ENCODE peak calls at places on chromosomes 16 and 17, in five cellular contexts. B is stomach, T is transverse colon, G is sigmoid colon, W is SK-N-SH. F is an unnamed sample.

GRCh38 chr17:22278302-22279275 is 586.3 kb downstream of the KCNJ18 start:
- DNase-seq in B (peak), G (peak), T (no peak), W (no peak), F (no peak)

GRCh38 chr16:1961651-1962067 is 2.3 kb downstream of the NDUFB10 start:
- DNase-seq in W (no peak), T (no peak), G (no peak), B (no peak), F (no peak)

GRCh38 chr17:79850571-79851460 is 11.6 kb upstream of the CBX4 start:
- DNase-seq in T (no peak), B (no peak), W (no peak), G (no peak), F (no peak)

GRCh38 chr17:57445772-57446472 is 189.6 kb downstream of the MSI2 start:
- DNase-seq in B (no peak), G (no peak), T (no peak), W (no peak), F (no peak)

GRCh38 chr16:23969468-23970297 is 133.9 kb downstream of the PRKCB start:
- DNase-seq in B (no peak), W (no peak), G (no peak), T (no peak), F (no peak)

GRCh38 chr16:17345043-17345442 is 125.7 kb downstream of the XYLT1 start:
- DNase-seq in W (no peak), B (no peak), G (peak), T (peak), F (peak)

GRCh38 chr17:62780273-62780672 is 27.8 kb downstream of the MARCHF10 start:
- DNase-seq in T (no peak), G (no peak), W (no peak), B (peak), F (no peak)

GRCh38 chr16:57610611-57611010 is 17.8 kb upstream of the ADGRG1 start:
- DNase-seq in W (no peak), T (no peak), G (peak), B (no peak), F (no peak)

GRCh38 chr17:41966453-41967140 is at the start of gene CNP:
- DNase-seq in T (peak), W (peak), B (peak), G (peak), F (peak)

GRCh38 chr17:67602974-67603373 is 114.8 kb upstream of the NOL11 start:
- DNase-seq in T (peak), G (no peak), B (peak), W (peak), F (no peak)

GRCh38 chr17:66717680-66718079 is 117.2 kb upstream of the CACNG5 start:
- DNase-seq in B (no peak), W (no peak), G (no peak), T (peak), F (no peak)

GRCh38 chr17:60720763-60721531 is 43.3 kb downstream of the BCAS3 start:
- DNase-seq in T (peak), W (peak), B (no peak), G (no peak), F (peak)

DNA sequence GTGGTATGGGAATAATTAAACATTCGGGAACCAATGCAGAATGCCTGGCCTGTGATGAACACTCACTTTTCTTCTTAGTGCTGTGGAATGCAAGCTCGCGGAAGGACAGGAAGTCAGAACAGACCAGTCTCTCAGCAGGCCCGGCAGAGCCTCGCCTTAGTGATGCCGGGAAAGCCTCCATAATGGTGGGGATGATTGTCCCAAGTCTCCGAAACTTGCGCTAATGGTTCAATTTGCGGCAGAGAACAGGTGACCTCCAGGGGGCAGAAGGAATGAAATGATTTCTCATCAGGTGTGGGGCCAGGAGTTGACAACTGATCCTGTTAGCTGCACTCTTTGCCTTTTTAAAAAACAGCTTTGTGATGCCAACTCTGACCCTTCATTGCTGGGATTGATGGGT is 170.6 kb downstream of the GSG1L start:
- DNase-seq in T (no peak), W (no peak), B (no peak), G (no peak), F (no peak)
- H3K27ac ChIP-seq in T (no peak), W (no peak), B (no peak), G (no peak), F (no peak)

GRCh38 chr16:72983241-72983640 is 64.7 kb downstream of the ZFHX3 start:
- DNase-seq in G (peak), T (no peak), B (no peak), W (no peak), F (no peak)

GRCh38 chr16:72987480-72987901 is 60.4 kb downstream of the ZFHX3 start:
- DNase-seq in G (no peak), W (no peak), B (no peak), T (no peak), F (no peak)

GRCh38 chr16:72986011-72986410 is 61.9 kb downstream of the ZFHX3 start:
- DNase-seq in T (no peak), B (no peak), W (no peak), G (peak), F (peak)

GRCh38 chr16:72983728-72984350 is 64.1 kb downstream of the ZFHX3 start:
- DNase-seq in B (peak), G (peak), T (no peak), W (no peak), F (no peak)

DNA sequence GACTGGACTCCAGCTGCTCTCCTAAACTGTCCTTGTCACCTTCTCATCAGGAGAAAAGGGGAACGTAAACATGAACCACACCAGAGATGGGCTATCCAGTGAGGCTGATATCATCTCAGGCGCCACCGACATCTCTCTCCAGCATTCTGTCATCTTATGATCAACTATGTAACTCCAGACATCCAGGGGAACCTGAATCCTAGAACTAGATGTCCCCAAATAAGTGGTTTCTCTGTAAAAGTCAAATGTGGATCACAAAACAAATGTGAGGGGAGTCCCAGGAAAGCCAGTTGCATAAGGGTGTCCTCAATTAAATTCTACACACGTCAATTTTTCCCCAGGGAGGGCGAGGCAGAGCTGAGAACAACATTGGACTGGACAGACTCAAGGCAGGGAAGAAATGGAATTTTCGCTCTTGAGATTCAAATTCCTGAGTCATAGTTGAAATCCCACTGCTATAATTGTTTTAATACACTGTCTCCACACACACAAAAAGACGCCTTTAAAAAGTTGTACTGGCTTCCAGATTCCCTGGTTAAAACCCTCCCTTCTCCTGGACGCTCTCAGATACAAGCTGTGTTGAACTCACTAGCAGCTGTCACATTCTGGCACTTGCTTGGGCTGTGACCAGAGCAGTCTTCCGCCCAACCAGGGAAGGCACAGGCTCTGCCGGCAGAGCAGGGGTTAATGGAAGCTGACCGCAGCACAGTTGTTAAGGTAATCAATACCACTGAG is 62.6 kb downstream of the ZFHX3 start:
- DNase-seq in B (no peak), G (peak), W (no peak), T (no peak), F (peak)
- TF ChIP-seq EP300 in B (peak), G (peak), W (no peak), T (peak), F (peak)

DNA sequence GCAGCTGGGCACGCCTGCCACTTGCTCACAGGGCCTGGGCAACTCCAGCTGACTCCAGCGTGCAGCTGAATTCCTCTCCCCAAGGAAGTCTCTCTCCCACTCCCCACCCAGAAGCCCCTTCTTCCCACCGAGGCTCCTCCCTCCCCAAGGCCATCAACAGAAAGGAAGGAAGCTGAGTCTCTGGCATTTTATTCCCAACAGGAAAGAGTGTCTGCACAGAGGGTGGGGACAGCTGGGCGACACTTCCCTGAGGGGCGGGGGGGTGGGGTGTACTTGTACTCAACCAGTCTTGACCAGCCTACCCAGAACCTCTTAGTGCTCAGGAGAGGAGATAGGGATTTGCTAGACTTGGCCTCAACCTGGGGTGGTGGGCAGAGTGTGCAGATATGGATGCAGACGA is at the start of gene EXOC3L1:
- DNase-seq in G (no peak), T (no peak), W (no peak), B (no peak), F (no peak)
- H3K27ac ChIP-seq in G (no peak), T (no peak), W (no peak), B (no peak), F (no peak)

GRCh38 chr17:38509008-38509771 is 80.9 kb downstream of the ARHGAP23 start:
- DNase-seq in G (peak), W (peak), B (peak), T (peak), F (peak)
- TF ChIP-seq EP300 in G (no peak), W (no peak), B (no peak), T (no peak), F (peak)

GRCh38 chr16:67457611-67458010 is 23.3 kb downstream of the ATP6V0D1 start:
- DNase-seq in G (no peak), T (no peak), B (no peak), W (no peak), F (no peak)

GRCh38 chr16:67456383-67457140 is 24.4 kb downstream of the ATP6V0D1 start:
- DNase-seq in T (peak), G (peak), W (peak), B (peak), F (no peak)

GRCh38 chr16:67459858-67460144 is 21.2 kb downstream of the ATP6V0D1 start:
- DNase-seq in B (no peak), T (no peak), G (no peak), W (no peak), F (no peak)

GRCh38 chr16:67459066-67459857 is 21.7 kb downstream of the ATP6V0D1 start:
- DNase-seq in W (peak), B (peak), G (no peak), T (peak), F (no peak)

GRCh38 chr16:67458121-67458641 is 22.8 kb downstream of the ATP6V0D1 start:
- DNase-seq in G (no peak), B (no peak), W (no peak), T (no peak), F (no peak)
- H3K27ac ChIP-seq in G (peak), B (peak), W (no peak), T (peak), F (peak)

DNA sequence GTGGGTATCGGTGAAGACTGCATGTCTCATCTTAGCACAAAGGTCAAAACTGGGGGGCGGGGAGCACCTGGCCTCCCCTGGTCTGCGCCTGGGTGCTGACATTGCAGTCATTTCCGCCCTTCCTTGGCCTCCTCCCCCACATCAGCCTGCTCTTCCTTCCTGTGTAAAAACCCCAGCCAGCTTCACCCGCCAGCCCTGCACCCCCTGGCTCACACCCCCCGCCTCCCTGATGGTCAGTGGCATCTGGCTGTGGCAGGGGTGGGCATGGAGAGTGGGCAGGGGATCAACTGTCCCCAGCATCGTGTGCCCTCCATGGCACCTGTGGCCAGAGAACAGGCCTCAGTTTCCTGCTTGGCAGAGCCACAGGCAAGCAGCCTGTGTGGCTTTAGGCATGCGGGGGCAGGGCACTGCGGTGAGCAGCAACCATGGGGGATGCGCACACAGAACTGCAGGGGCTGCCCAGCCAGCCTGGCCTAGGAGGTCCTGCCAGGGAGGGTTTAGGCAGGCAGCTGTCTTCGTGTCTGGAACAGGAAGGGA is 26.5 kb upstream of the LASP1NB start:
- DNase-seq in G (no peak), T (peak), W (no peak), B (peak), F (no peak)
- TF ChIP-seq EP300 in G (no peak), T (no peak), W (no peak), B (no peak), F (no peak)

GRCh38 chr16:30842971-30843370 is 50.9 kb downstream of the BCL7C start:
- DNase-seq in W (no peak), B (no peak), T (no peak), G (no peak), F (no peak)

GRCh38 chr16:30844346-30844670 is 49.6 kb downstream of the BCL7C start:
- DNase-seq in W (no peak), B (no peak), T (no peak), G (no peak), F (no peak)

GRCh38 chr16:30846649-30847402 is 47.1 kb downstream of the BCL7C start:
- DNase-seq in B (no peak), W (no peak), G (no peak), T (no peak), F (no peak)

GRCh38 chr16:30843501-30843900 is 50.4 kb downstream of the BCL7C start:
- DNase-seq in T (no peak), W (no peak), B (no peak), G (no peak), F (no peak)

GRCh38 chr16:30844671-30845449 is 49.0 kb downstream of the BCL7C start:
- DNase-seq in G (peak), W (peak), T (peak), B (peak), F (peak)
- H3K27ac ChIP-seq in G (peak), W (no peak), T (peak), B (peak), F (peak)

GRCh38 chr16:11612110-11612981 is 25.6 kb upstream of the LITAF start:
- DNase-seq in W (no peak), B (peak), T (peak), G (no peak), F (no peak)
- TF ChIP-seq EP300 in W (no peak), B (no peak), T (no peak), G (no peak), F (peak)

DNA sequence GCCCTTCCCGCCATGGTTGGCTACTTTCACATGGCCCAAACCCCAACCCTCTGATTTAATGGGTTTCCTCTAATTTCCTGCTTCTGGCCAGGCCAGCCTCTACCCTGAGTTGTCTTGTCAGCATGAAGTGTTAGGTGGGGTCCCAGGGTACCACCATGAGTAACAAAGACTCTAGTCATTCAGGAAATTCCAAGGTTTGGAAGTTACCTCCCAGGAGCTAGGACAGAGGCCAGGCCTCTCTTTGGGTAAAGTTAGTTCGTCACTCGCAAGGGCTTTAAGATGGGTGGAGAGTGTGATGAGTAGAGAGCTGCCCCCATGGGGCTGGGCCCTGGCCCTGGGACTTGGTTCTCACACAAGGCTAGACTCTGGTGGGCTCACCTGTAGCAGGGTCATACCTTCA is 54.6 kb downstream of the PLD6 start:
- DNase-seq in T (no peak), W (no peak), B (no peak), G (no peak), F (no peak)
- H3K27ac ChIP-seq in T (peak), W (peak), B (peak), G (peak), F (no peak)

GRCh38 chr17:14209215-14209614 is 27.4 kb downstream of the CDRT15 start:
- DNase-seq in W (no peak), G (no peak), T (no peak), B (no peak), F (no peak)
- TF ChIP-seq EP300 in W (no peak), G (no peak), T (no peak), B (no peak), F (no peak)